ENCODE peak calls at places on chromosomes 3 and 15, in seven cellular contexts. One of them, this sample, is unnamed.

GRCh38 chr15:33242165-33242564 is 47.7 kb upstream of the FMN1 start:
- DNase-seq in NB4: no peak
- DNase-seq in Calu3: peak
- DNase-seq in RKO: peak
- DNase-seq in EH: peak
- DNase-seq in mammary epithelial cell: peak
- DNase-seq in stimulated activated CD8-positive, alpha-beta memory T cell treated with anti-CD3 and anti-CD28 coated beads, Interleukin-12 subunit alpha, Interleukin-12 subunit beta, amount 100 ng/mL, for 4 hours: no peak
- DNase-seq in this sample: no peak

GRCh38 chr15:41161336-41161735 is 45.3 kb upstream of the INO80 start:
- DNase-seq in NB4: no peak
- DNase-seq in Calu3: no peak
- DNase-seq in RKO: no peak
- DNase-seq in EH: peak
- DNase-seq in mammary epithelial cell: peak
- DNase-seq in stimulated activated CD8-positive, alpha-beta memory T cell treated with anti-CD3 and anti-CD28 coated beads, Interleukin-12 subunit alpha, Interleukin-12 subunit beta, amount 100 ng/mL, for 4 hours: no peak
- DNase-seq in this sample: no peak

GRCh38 chr3:190210608-190211007 is 89.9 kb upstream of the P3H2 start:
- DNase-seq in NB4: no peak
- DNase-seq in Calu3: no peak
- DNase-seq in RKO: no peak
- DNase-seq in EH: no peak
- DNase-seq in mammary epithelial cell: no peak
- DNase-seq in stimulated activated CD8-positive, alpha-beta memory T cell treated with anti-CD3 and anti-CD28 coated beads, Interleukin-12 subunit alpha, Interleukin-12 subunit beta, amount 100 ng/mL, for 4 hours: no peak
- DNase-seq in this sample: no peak

GRCh38 chr3:108486910-108487309 is 23.5 kb downstream of the MYH15 start:
- DNase-seq in NB4: no peak
- DNase-seq in Calu3: no peak
- DNase-seq in RKO: peak
- DNase-seq in EH: peak
- DNase-seq in mammary epithelial cell: peak
- DNase-seq in stimulated activated CD8-positive, alpha-beta memory T cell treated with anti-CD3 and anti-CD28 coated beads, Interleukin-12 subunit alpha, Interleukin-12 subunit beta, amount 100 ng/mL, for 4 hours: no peak
- DNase-seq in this sample: no peak

GRCh38 chr3:46471371-46471914 is 6.7 kb upstream of the LTF start:
- DNase-seq in NB4: no peak
- DNase-seq in Calu3: no peak
- DNase-seq in RKO: no peak
- DNase-seq in EH: no peak
- DNase-seq in mammary epithelial cell: no peak
- DNase-seq in stimulated activated CD8-positive, alpha-beta memory T cell treated with anti-CD3 and anti-CD28 coated beads, Interleukin-12 subunit alpha, Interleukin-12 subunit beta, amount 100 ng/mL, for 4 hours: no peak
- DNase-seq in this sample: no peak

GRCh38 chr3:111610189-111610588 is 15.0 kb upstream of the ZBED2 start:
- DNase-seq in NB4: no peak
- DNase-seq in Calu3: no peak
- DNase-seq in RKO: no peak
- DNase-seq in EH: no peak
- DNase-seq in mammary epithelial cell: peak
- DNase-seq in stimulated activated CD8-positive, alpha-beta memory T cell treated with anti-CD3 and anti-CD28 coated beads, Interleukin-12 subunit alpha, Interleukin-12 subunit beta, amount 100 ng/mL, for 4 hours: no peak
- DNase-seq in this sample: no peak

GRCh38 chr3:78644847-78645246 is 1123.0 kb downstream of the ROBO1 start:
- DNase-seq in NB4: no peak
- DNase-seq in Calu3: no peak
- DNase-seq in RKO: no peak
- DNase-seq in EH: no peak
- DNase-seq in mammary epithelial cell: no peak
- DNase-seq in stimulated activated CD8-positive, alpha-beta memory T cell treated with anti-CD3 and anti-CD28 coated beads, Interleukin-12 subunit alpha, Interleukin-12 subunit beta, amount 100 ng/mL, for 4 hours: no peak
- DNase-seq in this sample: no peak

GRCh38 chr15:73872370-73872769 is 994 bp upstream of the TBC1D21 start:
- DNase-seq in NB4: no peak
- DNase-seq in Calu3: no peak
- DNase-seq in RKO: peak
- DNase-seq in EH: peak
- DNase-seq in mammary epithelial cell: no peak
- DNase-seq in stimulated activated CD8-positive, alpha-beta memory T cell treated with anti-CD3 and anti-CD28 coated beads, Interleukin-12 subunit alpha, Interleukin-12 subunit beta, amount 100 ng/mL, for 4 hours: no peak
- DNase-seq in this sample: no peak

GRCh38 chr15:88331291-88331690 is 74.8 kb upstream of the NTRK3 start:
- DNase-seq in NB4: peak
- DNase-seq in Calu3: peak
- DNase-seq in RKO: peak
- DNase-seq in EH: peak
- DNase-seq in mammary epithelial cell: peak
- DNase-seq in stimulated activated CD8-positive, alpha-beta memory T cell treated with anti-CD3 and anti-CD28 coated beads, Interleukin-12 subunit alpha, Interleukin-12 subunit beta, amount 100 ng/mL, for 4 hours: no peak
- DNase-seq in this sample: no peak

GRCh38 chr3:110902453-110903085 is 169.0 kb upstream of the NECTIN3 start:
- DNase-seq in NB4: no peak
- DNase-seq in Calu3: no peak
- DNase-seq in RKO: no peak
- DNase-seq in EH: no peak
- DNase-seq in mammary epithelial cell: no peak
- DNase-seq in stimulated activated CD8-positive, alpha-beta memory T cell treated with anti-CD3 and anti-CD28 coated beads, Interleukin-12 subunit alpha, Interleukin-12 subunit beta, amount 100 ng/mL, for 4 hours: no peak
- DNase-seq in this sample: no peak

GRCh38 chr15:36911322-36911944 is 188.9 kb downstream of the MEIS2 start:
- DNase-seq in NB4: peak
- DNase-seq in Calu3: no peak
- DNase-seq in RKO: peak
- DNase-seq in EH: peak
- DNase-seq in mammary epithelial cell: peak
- DNase-seq in stimulated activated CD8-positive, alpha-beta memory T cell treated with anti-CD3 and anti-CD28 coated beads, Interleukin-12 subunit alpha, Interleukin-12 subunit beta, amount 100 ng/mL, for 4 hours: no peak
- DNase-seq in this sample: no peak

GRCh38 chr3:50623840-50624474 is 7.0 kb downstream of the MAPKAPK3 start:
- DNase-seq in NB4: no peak
- DNase-seq in Calu3: no peak
- DNase-seq in RKO: no peak
- DNase-seq in EH: no peak
- DNase-seq in mammary epithelial cell: no peak
- DNase-seq in stimulated activated CD8-positive, alpha-beta memory T cell treated with anti-CD3 and anti-CD28 coated beads, Interleukin-12 subunit alpha, Interleukin-12 subunit beta, amount 100 ng/mL, for 4 hours: no peak
- DNase-seq in this sample: no peak

GRCh38 chr3:177069514-177070329 is 127.6 kb downstream of the TBL1XR1 start:
- DNase-seq in NB4: no peak
- DNase-seq in Calu3: no peak
- DNase-seq in RKO: no peak
- DNase-seq in EH: peak
- DNase-seq in mammary epithelial cell: peak
- DNase-seq in stimulated activated CD8-positive, alpha-beta memory T cell treated with anti-CD3 and anti-CD28 coated beads, Interleukin-12 subunit alpha, Interleukin-12 subunit beta, amount 100 ng/mL, for 4 hours: no peak
- DNase-seq in this sample: no peak

GRCh38 chr3:122974764-122975162 is 52.8 kb downstream of the SEMA5B start:
- DNase-seq in NB4: peak
- DNase-seq in Calu3: peak
- DNase-seq in RKO: no peak
- DNase-seq in EH: peak
- DNase-seq in mammary epithelial cell: peak
- DNase-seq in stimulated activated CD8-positive, alpha-beta memory T cell treated with anti-CD3 and anti-CD28 coated beads, Interleukin-12 subunit alpha, Interleukin-12 subunit beta, amount 100 ng/mL, for 4 hours: no peak
- DNase-seq in this sample: no peak

GRCh38 chr3:81393251-81393650 is 368.2 kb downstream of the GBE1 start:
- DNase-seq in NB4: no peak
- DNase-seq in Calu3: no peak
- DNase-seq in RKO: no peak
- DNase-seq in EH: no peak
- DNase-seq in mammary epithelial cell: no peak
- DNase-seq in stimulated activated CD8-positive, alpha-beta memory T cell treated with anti-CD3 and anti-CD28 coated beads, Interleukin-12 subunit alpha, Interleukin-12 subunit beta, amount 100 ng/mL, for 4 hours: no peak
- DNase-seq in this sample: no peak

GRCh38 chr3:155069729-155070128 is 10.4 kb upstream of the MME start:
- DNase-seq in NB4: no peak
- DNase-seq in Calu3: no peak
- DNase-seq in RKO: no peak
- DNase-seq in EH: peak
- DNase-seq in mammary epithelial cell: no peak
- DNase-seq in stimulated activated CD8-positive, alpha-beta memory T cell treated with anti-CD3 and anti-CD28 coated beads, Interleukin-12 subunit alpha, Interleukin-12 subunit beta, amount 100 ng/mL, for 4 hours: no peak
- DNase-seq in this sample: no peak

GRCh38 chr15:99954361-99955180 is 221.3 kb upstream of the LYSMD4 start:
- DNase-seq in NB4: no peak
- DNase-seq in Calu3: no peak
- DNase-seq in RKO: no peak
- DNase-seq in EH: no peak
- DNase-seq in mammary epithelial cell: no peak
- DNase-seq in stimulated activated CD8-positive, alpha-beta memory T cell treated with anti-CD3 and anti-CD28 coated beads, Interleukin-12 subunit alpha, Interleukin-12 subunit beta, amount 100 ng/mL, for 4 hours: no peak
- DNase-seq in this sample: no peak

GRCh38 chr3:111299070-111299672 is 227.6 kb downstream of the NECTIN3 start:
- DNase-seq in NB4: no peak
- DNase-seq in Calu3: no peak
- DNase-seq in RKO: no peak
- DNase-seq in EH: peak
- DNase-seq in mammary epithelial cell: peak
- DNase-seq in stimulated activated CD8-positive, alpha-beta memory T cell treated with anti-CD3 and anti-CD28 coated beads, Interleukin-12 subunit alpha, Interleukin-12 subunit beta, amount 100 ng/mL, for 4 hours: no peak
- DNase-seq in this sample: no peak

GRCh38 chr15:62163847-62164499 is 1.1 kb downstream of the C2CD4B start:
- DNase-seq in NB4: no peak
- DNase-seq in Calu3: peak
- DNase-seq in RKO: no peak
- DNase-seq in EH: no peak
- DNase-seq in mammary epithelial cell: no peak
- DNase-seq in stimulated activated CD8-positive, alpha-beta memory T cell treated with anti-CD3 and anti-CD28 coated beads, Interleukin-12 subunit alpha, Interleukin-12 subunit beta, amount 100 ng/mL, for 4 hours: no peak
- DNase-seq in this sample: no peak

GRCh38 chr15:42157981-42158765 is 1.7 kb upstream of the PLA2G4F start:
- DNase-seq in NB4: no peak
- DNase-seq in Calu3: no peak
- DNase-seq in RKO: peak
- DNase-seq in EH: peak
- DNase-seq in mammary epithelial cell: peak
- DNase-seq in stimulated activated CD8-positive, alpha-beta memory T cell treated with anti-CD3 and anti-CD28 coated beads, Interleukin-12 subunit alpha, Interleukin-12 subunit beta, amount 100 ng/mL, for 4 hours: no peak
- DNase-seq in this sample: no peak

GRCh38 chr3:113211370-113212154 is at the start of gene BOC:
- DNase-seq in NB4: peak
- DNase-seq in Calu3: peak
- DNase-seq in RKO: no peak
- DNase-seq in EH: peak
- DNase-seq in mammary epithelial cell: peak
- DNase-seq in stimulated activated CD8-positive, alpha-beta memory T cell treated with anti-CD3 and anti-CD28 coated beads, Interleukin-12 subunit alpha, Interleukin-12 subunit beta, amount 100 ng/mL, for 4 hours: no peak
- DNase-seq in this sample: no peak

GRCh38 chr15:101617390-101617965 is 34.7 kb downstream of the TM2D3 start:
- DNase-seq in NB4: no peak
- DNase-seq in Calu3: no peak
- DNase-seq in RKO: no peak
- DNase-seq in EH: no peak
- DNase-seq in mammary epithelial cell: no peak
- DNase-seq in stimulated activated CD8-positive, alpha-beta memory T cell treated with anti-CD3 and anti-CD28 coated beads, Interleukin-12 subunit alpha, Interleukin-12 subunit beta, amount 100 ng/mL, for 4 hours: no peak
- DNase-seq in this sample: no peak

GRCh38 chr3:67067251-67067650 is 69.1 kb downstream of the KBTBD8 start:
- DNase-seq in NB4: no peak
- DNase-seq in Calu3: no peak
- DNase-seq in RKO: no peak
- DNase-seq in EH: no peak
- DNase-seq in mammary epithelial cell: no peak
- DNase-seq in stimulated activated CD8-positive, alpha-beta memory T cell treated with anti-CD3 and anti-CD28 coated beads, Interleukin-12 subunit alpha, Interleukin-12 subunit beta, amount 100 ng/mL, for 4 hours: no peak
- DNase-seq in this sample: no peak

GRCh38 chr3:184156522-184156955 is 1.4 kb downstream of the DVL3 start:
- DNase-seq in NB4: peak
- DNase-seq in Calu3: peak
- DNase-seq in RKO: peak
- DNase-seq in EH: peak
- DNase-seq in mammary epithelial cell: no peak
- DNase-seq in stimulated activated CD8-positive, alpha-beta memory T cell treated with anti-CD3 and anti-CD28 coated beads, Interleukin-12 subunit alpha, Interleukin-12 subunit beta, amount 100 ng/mL, for 4 hours: no peak
- DNase-seq in this sample: no peak

GRCh38 chr15:81941479-81941878 is 104.3 kb downstream of the MEX3B start:
- DNase-seq in NB4: no peak
- DNase-seq in Calu3: no peak
- DNase-seq in RKO: no peak
- DNase-seq in EH: no peak
- DNase-seq in mammary epithelial cell: no peak
- DNase-seq in stimulated activated CD8-positive, alpha-beta memory T cell treated with anti-CD3 and anti-CD28 coated beads, Interleukin-12 subunit alpha, Interleukin-12 subunit beta, amount 100 ng/mL, for 4 hours: no peak
- DNase-seq in this sample: no peak

GRCh38 chr15:89825264-89825940 is 10.8 kb upstream of the ANPEP start:
- DNase-seq in NB4: peak
- DNase-seq in Calu3: no peak
- DNase-seq in RKO: no peak
- DNase-seq in EH: no peak
- DNase-seq in mammary epithelial cell: no peak
- DNase-seq in stimulated activated CD8-positive, alpha-beta memory T cell treated with anti-CD3 and anti-CD28 coated beads, Interleukin-12 subunit alpha, Interleukin-12 subunit beta, amount 100 ng/mL, for 4 hours: no peak
- DNase-seq in this sample: peak

GRCh38 chr3:175295248-175296000 is 436.3 kb downstream of the NAALADL2 start:
- DNase-seq in NB4: no peak
- DNase-seq in Calu3: no peak
- DNase-seq in RKO: no peak
- DNase-seq in EH: no peak
- DNase-seq in mammary epithelial cell: no peak
- DNase-seq in stimulated activated CD8-positive, alpha-beta memory T cell treated with anti-CD3 and anti-CD28 coated beads, Interleukin-12 subunit alpha, Interleukin-12 subunit beta, amount 100 ng/mL, for 4 hours: no peak
- DNase-seq in this sample: no peak

GRCh38 chr15:32872606-32873291 is 154.9 kb downstream of the GREM1 start:
- DNase-seq in NB4: no peak
- DNase-seq in Calu3: no peak
- DNase-seq in RKO: no peak
- DNase-seq in EH: peak
- DNase-seq in mammary epithelial cell: no peak
- DNase-seq in stimulated activated CD8-positive, alpha-beta memory T cell treated with anti-CD3 and anti-CD28 coated beads, Interleukin-12 subunit alpha, Interleukin-12 subunit beta, amount 100 ng/mL, for 4 hours: no peak
- DNase-seq in this sample: no peak

GRCh38 chr3:128277378-128278049 is 124.2 kb downstream of the EEFSEC start:
- DNase-seq in NB4: no peak
- DNase-seq in Calu3: no peak
- DNase-seq in RKO: no peak
- DNase-seq in EH: no peak
- DNase-seq in mammary epithelial cell: no peak
- DNase-seq in stimulated activated CD8-positive, alpha-beta memory T cell treated with anti-CD3 and anti-CD28 coated beads, Interleukin-12 subunit alpha, Interleukin-12 subunit beta, amount 100 ng/mL, for 4 hours: no peak
- DNase-seq in this sample: no peak

GRCh38 chr3:34185301-34185700 is 386.9 kb downstream of the PDCD6IP start:
- DNase-seq in NB4: no peak
- DNase-seq in Calu3: peak
- DNase-seq in RKO: no peak
- DNase-seq in EH: no peak
- DNase-seq in mammary epithelial cell: no peak
- DNase-seq in stimulated activated CD8-positive, alpha-beta memory T cell treated with anti-CD3 and anti-CD28 coated beads, Interleukin-12 subunit alpha, Interleukin-12 subunit beta, amount 100 ng/mL, for 4 hours: no peak
- DNase-seq in this sample: no peak

GRCh38 chr15:55237219-55238130 is 40.7 kb upstream of the RSL24D1 start:
- DNase-seq in NB4: peak
- DNase-seq in Calu3: no peak
- DNase-seq in RKO: no peak
- DNase-seq in EH: no peak
- DNase-seq in mammary epithelial cell: no peak
- DNase-seq in stimulated activated CD8-positive, alpha-beta memory T cell treated with anti-CD3 and anti-CD28 coated beads, Interleukin-12 subunit alpha, Interleukin-12 subunit beta, amount 100 ng/mL, for 4 hours: no peak
- DNase-seq in this sample: no peak

GRCh38 chr3:41175365-41175764 is 23.9 kb upstream of the CTNNB1 start:
- DNase-seq in NB4: peak
- DNase-seq in Calu3: no peak
- DNase-seq in RKO: no peak
- DNase-seq in EH: peak
- DNase-seq in mammary epithelial cell: no peak
- DNase-seq in stimulated activated CD8-positive, alpha-beta memory T cell treated with anti-CD3 and anti-CD28 coated beads, Interleukin-12 subunit alpha, Interleukin-12 subunit beta, amount 100 ng/mL, for 4 hours: no peak
- DNase-seq in this sample: no peak

GRCh38 chr3:12139111-12139511 is 19.6 kb downstream of the TIMP4 start:
- DNase-seq in NB4: peak
- DNase-seq in Calu3: peak
- DNase-seq in RKO: peak
- DNase-seq in EH: peak
- DNase-seq in mammary epithelial cell: no peak
- DNase-seq in stimulated activated CD8-positive, alpha-beta memory T cell treated with anti-CD3 and anti-CD28 coated beads, Interleukin-12 subunit alpha, Interleukin-12 subunit beta, amount 100 ng/mL, for 4 hours: no peak
- DNase-seq in this sample: peak

GRCh38 chr15:67093146-67093874 is 27.9 kb downstream of the SMAD3 start:
- DNase-seq in NB4: peak
- DNase-seq in Calu3: no peak
- DNase-seq in RKO: no peak
- DNase-seq in EH: no peak
- DNase-seq in mammary epithelial cell: no peak
- DNase-seq in stimulated activated CD8-positive, alpha-beta memory T cell treated with anti-CD3 and anti-CD28 coated beads, Interleukin-12 subunit alpha, Interleukin-12 subunit beta, amount 100 ng/mL, for 4 hours: no peak
- DNase-seq in this sample: peak

GRCh38 chr3:58722526-58722925 is 56.0 kb upstream of the FAM3D start:
- DNase-seq in NB4: no peak
- DNase-seq in Calu3: no peak
- DNase-seq in RKO: no peak
- DNase-seq in EH: peak
- DNase-seq in mammary epithelial cell: no peak
- DNase-seq in stimulated activated CD8-positive, alpha-beta memory T cell treated with anti-CD3 and anti-CD28 coated beads, Interleukin-12 subunit alpha, Interleukin-12 subunit beta, amount 100 ng/mL, for 4 hours: no peak
- DNase-seq in this sample: no peak

GRCh38 chr3:149042766-149043386 is 43.5 kb downstream of the HLTF start:
- DNase-seq in NB4: no peak
- DNase-seq in Calu3: no peak
- DNase-seq in RKO: peak
- DNase-seq in EH: peak
- DNase-seq in mammary epithelial cell: peak
- DNase-seq in stimulated activated CD8-positive, alpha-beta memory T cell treated with anti-CD3 and anti-CD28 coated beads, Interleukin-12 subunit alpha, Interleukin-12 subunit beta, amount 100 ng/mL, for 4 hours: no peak
- DNase-seq in this sample: no peak

GRCh38 chr3:66014056-66014455 is 24.7 kb downstream of the MAGI1 start:
- DNase-seq in NB4: no peak
- DNase-seq in Calu3: no peak
- DNase-seq in RKO: no peak
- DNase-seq in EH: no peak
- DNase-seq in mammary epithelial cell: no peak
- DNase-seq in stimulated activated CD8-positive, alpha-beta memory T cell treated with anti-CD3 and anti-CD28 coated beads, Interleukin-12 subunit alpha, Interleukin-12 subunit beta, amount 100 ng/mL, for 4 hours: no peak
- DNase-seq in this sample: no peak

GRCh38 chr3:4021162-4021561 is 221.9 kb downstream of the LRRN1 start:
- DNase-seq in NB4: peak
- DNase-seq in Calu3: no peak
- DNase-seq in RKO: peak
- DNase-seq in EH: no peak
- DNase-seq in mammary epithelial cell: no peak
- DNase-seq in stimulated activated CD8-positive, alpha-beta memory T cell treated with anti-CD3 and anti-CD28 coated beads, Interleukin-12 subunit alpha, Interleukin-12 subunit beta, amount 100 ng/mL, for 4 hours: no peak
- DNase-seq in this sample: no peak

This sample was measured in AML-193.